ENCODE peak calls at places on chromosomes 13 and 19, in eight cellular contexts. One of them, this sample, is unnamed.

GRCh38 chr13:36966404-36966803 is 32.7 kb downstream of the ALG5 start:
- DNase-seq in brain microvascular endothelial cell: no peak
- DNase-seq in bronchial epithelial cell: no peak
- DNase-seq in lower leg skin: no peak
- DNase-seq in coronary artery: no peak
- DNase-seq in A549: no peak
- DNase-seq in psoas muscle: no peak
- DNase-seq in tibial nerve: no peak
- DNase-seq in this sample: peak; percentile 13

GRCh38 chr19:38317104-38317612 is 1.4 kb upstream of the YIF1B start:
- DNase-seq in brain microvascular endothelial cell: no peak
- DNase-seq in bronchial epithelial cell: no peak
- DNase-seq in lower leg skin: no peak
- DNase-seq in coronary artery: no peak
- DNase-seq in A549: no peak
- DNase-seq in psoas muscle: no peak
- DNase-seq in tibial nerve: no peak
- DNase-seq in this sample: no peak

GRCh38 chr19:1567116-1567847 is 843 bp downstream of the MEX3D start:
- DNase-seq in brain microvascular endothelial cell: peak; percentile 9
- DNase-seq in bronchial epithelial cell: no peak
- DNase-seq in lower leg skin: no peak
- DNase-seq in coronary artery: no peak
- DNase-seq in A549: no peak
- DNase-seq in psoas muscle: no peak
- DNase-seq in tibial nerve: no peak
- DNase-seq in this sample: no peak

GRCh38 chr13:75904012-75904411 is 267.9 kb downstream of the LMO7 start:
- DNase-seq in brain microvascular endothelial cell: no peak
- DNase-seq in bronchial epithelial cell: no peak
- DNase-seq in lower leg skin: no peak
- DNase-seq in coronary artery: no peak
- DNase-seq in A549: no peak
- DNase-seq in psoas muscle: no peak
- DNase-seq in tibial nerve: no peak
- DNase-seq in this sample: no peak

GRCh38 chr13:23081246-23081645 is 99.5 kb upstream of the SGCG start:
- DNase-seq in brain microvascular endothelial cell: no peak
- DNase-seq in bronchial epithelial cell: no peak
- DNase-seq in lower leg skin: no peak
- DNase-seq in coronary artery: no peak
- DNase-seq in A549: no peak
- DNase-seq in psoas muscle: no peak
- DNase-seq in tibial nerve: no peak
- DNase-seq in this sample: no peak

GRCh38 chr19:2887391-2887914 is 13.3 kb upstream of the ZNF57 start:
- DNase-seq in brain microvascular endothelial cell: peak; percentile 29
- DNase-seq in bronchial epithelial cell: peak; percentile 70
- DNase-seq in lower leg skin: no peak
- DNase-seq in coronary artery: no peak
- DNase-seq in A549: peak; percentile 77
- DNase-seq in psoas muscle: no peak
- DNase-seq in tibial nerve: peak; percentile 19
- DNase-seq in this sample: peak; percentile 85

GRCh38 chr13:36998624-36999041 is 507 bp downstream of the ALG5 start:
- DNase-seq in brain microvascular endothelial cell: no peak
- DNase-seq in bronchial epithelial cell: no peak
- DNase-seq in lower leg skin: peak; percentile 26
- DNase-seq in coronary artery: peak; percentile 77
- DNase-seq in A549: no peak
- DNase-seq in psoas muscle: peak; percentile 57
- DNase-seq in tibial nerve: no peak
- DNase-seq in this sample: no peak

GRCh38 chr19:29188704-29189375 is 24.1 kb downstream of the UQCRFS1 start:
- DNase-seq in brain microvascular endothelial cell: no peak
- DNase-seq in bronchial epithelial cell: no peak
- DNase-seq in lower leg skin: no peak
- DNase-seq in coronary artery: no peak
- DNase-seq in A549: no peak
- DNase-seq in psoas muscle: peak; percentile 53
- DNase-seq in tibial nerve: no peak
- DNase-seq in this sample: no peak

GRCh38 chr13:51620165-51620983 is 36.1 kb downstream of the WDFY2 start:
- DNase-seq in brain microvascular endothelial cell: no peak
- DNase-seq in bronchial epithelial cell: no peak
- DNase-seq in lower leg skin: no peak
- DNase-seq in coronary artery: no peak
- DNase-seq in A549: no peak
- DNase-seq in psoas muscle: peak; percentile 71
- DNase-seq in tibial nerve: no peak
- DNase-seq in this sample: peak; percentile 22

GRCh38 chr19:5621945-5622464 is 571 bp downstream of the SAFB2 start:
- DNase-seq in brain microvascular endothelial cell: no peak
- DNase-seq in bronchial epithelial cell: no peak
- DNase-seq in lower leg skin: peak; percentile 48
- DNase-seq in coronary artery: peak; percentile 78
- DNase-seq in A549: no peak
- DNase-seq in psoas muscle: peak; percentile 62
- DNase-seq in tibial nerve: no peak
- DNase-seq in this sample: peak; percentile 12

GRCh38 chr13:26257049-26257448 is 3.1 kb downstream of the CDK8 start:
- DNase-seq in brain microvascular endothelial cell: no peak
- DNase-seq in bronchial epithelial cell: no peak
- DNase-seq in lower leg skin: no peak
- DNase-seq in coronary artery: no peak
- DNase-seq in A549: no peak
- DNase-seq in psoas muscle: no peak
- DNase-seq in tibial nerve: no peak
- DNase-seq in this sample: no peak

GRCh38 chr19:2469102-2469914 is 6.6 kb upstream of the GADD45B start:
- DNase-seq in brain microvascular endothelial cell: peak; percentile 82
- DNase-seq in bronchial epithelial cell: peak; percentile 64
- DNase-seq in lower leg skin: no peak
- DNase-seq in coronary artery: no peak
- DNase-seq in A549: peak; percentile 88
- DNase-seq in psoas muscle: peak; percentile 77
- DNase-seq in tibial nerve: no peak
- DNase-seq in this sample: peak; percentile 61

GRCh38 chr19:17404015-17404414 is 1.4 kb downstream of the BST2 start:
- DNase-seq in brain microvascular endothelial cell: no peak
- DNase-seq in bronchial epithelial cell: no peak
- DNase-seq in lower leg skin: no peak
- DNase-seq in coronary artery: no peak
- DNase-seq in A549: no peak
- DNase-seq in psoas muscle: no peak
- DNase-seq in tibial nerve: no peak
- DNase-seq in this sample: no peak
- H3K4me3 ChIP-seq in brain microvascular endothelial cell: no peak overlapping the region
- H3K4me3 ChIP-seq in bronchial epithelial cell: no peak overlapping the region
- H3K4me3 ChIP-seq in lower leg skin: no peak overlapping the region
- H3K4me3 ChIP-seq in coronary artery: peak overlapping the region; percentile 60
- H3K4me3 ChIP-seq in A549: no peak overlapping the region
- H3K4me3 ChIP-seq in psoas muscle: peak overlapping the region; percentile 65
- H3K4me3 ChIP-seq in tibial nerve: no peak overlapping the region
- H3K4me3 ChIP-seq in this sample: no peak overlapping the region

GRCh38 chr13:96020155-96020575 is 33.0 kb downstream of the UGGT2 start:
- DNase-seq in brain microvascular endothelial cell: peak; percentile 65
- DNase-seq in bronchial epithelial cell: peak; percentile 63
- DNase-seq in lower leg skin: peak; percentile 20
- DNase-seq in coronary artery: no peak
- DNase-seq in A549: peak; percentile 67
- DNase-seq in psoas muscle: no peak
- DNase-seq in tibial nerve: peak; percentile 42
- DNase-seq in this sample: peak; percentile 93
- TF ChIP-seq CTCF in brain microvascular endothelial cell: peak; percentile 74
- TF ChIP-seq CTCF in bronchial epithelial cell: peak; percentile 75
- TF ChIP-seq CTCF in lower leg skin: peak; percentile 63
- TF ChIP-seq CTCF in coronary artery: no peak
- TF ChIP-seq CTCF in A549: peak; percentile 50
- TF ChIP-seq CTCF in psoas muscle: peak; percentile 63
- TF ChIP-seq CTCF in tibial nerve: peak; percentile 34
- TF ChIP-seq CTCF in this sample: peak; percentile 83

DNA sequence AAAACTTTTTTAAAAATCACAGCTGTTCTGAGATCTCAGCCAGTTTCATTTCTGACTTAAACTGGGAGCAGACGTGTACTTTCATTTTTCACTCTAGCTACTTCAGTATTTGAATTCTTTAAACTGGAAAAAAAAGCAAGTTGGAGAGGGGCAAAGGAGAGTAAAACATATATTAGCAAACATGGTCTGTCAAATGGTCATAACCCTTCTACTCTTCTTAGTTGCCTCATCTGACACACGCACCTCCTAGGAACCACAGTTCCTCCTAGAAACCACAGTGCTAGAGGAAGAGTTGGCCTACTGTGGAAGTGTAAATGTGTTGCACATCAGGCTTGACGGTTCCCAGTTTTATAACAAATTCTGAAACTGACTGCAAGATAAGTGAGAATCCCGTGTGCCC is 47.2 kb downstream of the TM9SF2 start:
- DNase-seq in brain microvascular endothelial cell: no peak
- DNase-seq in bronchial epithelial cell: no peak
- DNase-seq in lower leg skin: no peak
- DNase-seq in coronary artery: no peak
- DNase-seq in A549: no peak
- DNase-seq in psoas muscle: no peak
- DNase-seq in tibial nerve: no peak
- DNase-seq in this sample: no peak
- H3K4me3 ChIP-seq in brain microvascular endothelial cell: no peak overlapping the region
- H3K4me3 ChIP-seq in bronchial epithelial cell: no peak overlapping the region
- H3K4me3 ChIP-seq in lower leg skin: no peak overlapping the region
- H3K4me3 ChIP-seq in coronary artery: no peak overlapping the region
- H3K4me3 ChIP-seq in A549: no peak overlapping the region
- H3K4me3 ChIP-seq in psoas muscle: no peak overlapping the region
- H3K4me3 ChIP-seq in tibial nerve: no peak overlapping the region
- H3K4me3 ChIP-seq in this sample: no peak overlapping the region

DNA sequence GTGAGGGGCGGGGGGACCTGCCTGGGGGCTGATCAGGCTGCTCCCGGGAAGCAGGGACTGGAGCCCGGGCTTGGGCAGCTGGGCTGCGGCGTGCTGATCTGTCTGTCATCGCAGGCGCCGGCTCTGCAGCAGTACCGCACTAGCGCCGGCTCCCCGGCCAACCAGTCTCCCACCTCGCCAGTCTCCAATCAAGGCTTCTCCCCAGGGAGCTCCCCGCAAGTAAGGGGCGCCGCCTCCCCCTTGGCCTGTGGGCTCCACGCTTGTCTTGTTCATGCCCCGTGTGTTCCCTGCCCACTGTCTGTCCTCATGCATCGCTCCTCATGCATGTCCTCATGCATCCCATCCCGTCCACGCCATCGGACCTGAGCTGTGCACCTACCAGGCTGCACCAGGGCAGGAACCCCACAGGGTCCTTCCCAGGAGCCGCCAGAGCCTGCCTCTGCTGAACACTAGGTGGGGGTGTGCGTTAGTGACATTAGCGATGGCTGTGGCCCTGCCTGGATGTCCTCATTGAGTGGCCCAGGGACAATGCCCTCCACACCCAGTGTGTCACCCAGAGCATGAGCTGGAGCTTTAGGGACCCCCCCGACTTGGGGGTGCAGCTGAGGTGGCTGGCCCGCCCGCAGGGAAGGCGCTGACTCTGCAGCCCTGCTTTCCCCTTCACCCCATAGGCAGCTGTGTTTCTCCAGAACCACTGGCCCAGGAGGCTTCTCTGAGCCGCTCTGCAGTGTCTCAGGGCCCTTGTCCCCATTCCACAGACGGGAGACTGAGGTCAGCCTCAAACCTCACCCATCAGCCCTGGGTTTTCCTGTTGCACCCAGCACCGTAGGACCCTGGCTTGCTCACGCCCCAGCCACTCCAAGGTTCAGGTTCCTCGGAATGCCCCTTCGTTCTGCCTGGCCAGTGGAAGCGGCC is 19.5 kb downstream of the COMP start:
- DNase-seq in brain microvascular endothelial cell: no peak
- DNase-seq in bronchial epithelial cell: no peak
- DNase-seq in lower leg skin: no peak
- DNase-seq in coronary artery: no peak
- DNase-seq in A549: no peak
- DNase-seq in psoas muscle: no peak
- DNase-seq in tibial nerve: no peak
- DNase-seq in this sample: no peak
- TF ChIP-seq CTCF in brain microvascular endothelial cell: peak; percentile 59
- TF ChIP-seq CTCF in bronchial epithelial cell: peak; percentile 25
- TF ChIP-seq CTCF in lower leg skin: no peak
- TF ChIP-seq CTCF in coronary artery: no peak
- TF ChIP-seq CTCF in A549: no peak
- TF ChIP-seq CTCF in psoas muscle: no peak
- TF ChIP-seq CTCF in tibial nerve: no peak
- TF ChIP-seq CTCF in this sample: peak; percentile 55

DNA sequence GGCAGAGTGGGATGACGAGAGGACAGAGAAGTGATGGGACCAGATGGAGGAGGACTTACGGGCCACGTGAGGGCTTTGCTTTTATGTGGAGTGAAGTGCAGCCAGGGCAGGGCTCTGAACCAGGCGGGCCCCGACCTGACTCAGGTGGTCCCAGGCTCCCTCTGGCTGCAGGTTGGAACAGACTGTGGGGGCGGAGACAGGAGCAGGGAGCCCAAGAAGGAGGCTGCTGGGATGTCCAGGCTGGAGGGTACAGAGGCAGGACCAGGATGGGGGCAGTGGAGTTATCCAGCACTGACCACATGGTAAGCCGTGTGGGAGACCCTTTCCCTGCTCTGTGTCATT is 2.1 kb downstream of the FXYD5 start:
- DNase-seq in brain microvascular endothelial cell: no peak
- DNase-seq in bronchial epithelial cell: no peak
- DNase-seq in lower leg skin: no peak
- DNase-seq in coronary artery: no peak
- DNase-seq in A549: no peak
- DNase-seq in psoas muscle: no peak
- DNase-seq in tibial nerve: no peak
- DNase-seq in this sample: no peak
- H3K4me3 ChIP-seq in brain microvascular endothelial cell: no peak overlapping the region
- H3K4me3 ChIP-seq in bronchial epithelial cell: no peak overlapping the region
- H3K4me3 ChIP-seq in lower leg skin: no peak overlapping the region
- H3K4me3 ChIP-seq in coronary artery: no peak overlapping the region
- H3K4me3 ChIP-seq in A549: no peak overlapping the region
- H3K4me3 ChIP-seq in psoas muscle: no peak overlapping the region
- H3K4me3 ChIP-seq in tibial nerve: no peak overlapping the region
- H3K4me3 ChIP-seq in this sample: no peak overlapping the region